ENCODE peak calls at places on chromosomes 16 and 17, in six cellular contexts. Q is left lung; A is left ventricle myocardium inferior; O is IMR-90; J is CD4-positive, alpha-beta memory T cell; D is naive thymus-derived CD4-positive, alpha-beta T cell. M is an unnamed sample. For H3K27me3, the result is how much of the 10 kb centered on the place peaks cover.

GRCh38 chr16:49439676-49440075 is 66.1 kb downstream of the C16orf78 start:
- DNase-seq in Q (no peak), A (no peak), O (no peak), J (no peak), D (no peak), M (no peak)

GRCh38 chr17:2264023-2264860 is 39.3 kb downstream of the SMG6 start:
- DNase-seq in Q (no peak), A (no peak), O (peak), J (no peak), D (no peak), M (no peak)

GRCh38 chr16:4081577-4082021 is 34.6 kb downstream of the ADCY9 start:
- DNase-seq in Q (no peak), A (no peak), O (peak), J (peak), D (peak), M (peak)

GRCh38 chr17:77287432-77288068 is 146.8 kb downstream of the SEC14L1 start:
- DNase-seq in Q (no peak), A (peak), O (peak), J (no peak), D (no peak), M (no peak)

GRCh38 chr16:56932588-56933265 is 785 bp downstream of the HERPUD1 start:
- DNase-seq in Q (peak), A (peak), O (peak), J (peak), D (no peak), M (peak)

GRCh38 chr16:3444032-3444388 is 530 bp downstream of the NAA60 start:
- DNase-seq in Q (no peak), A (no peak), O (peak), J (no peak), D (no peak), M (peak)

GRCh38 chr16:15639061-15639568 is 3.8 kb downstream of the MARF1 start:
- DNase-seq in Q (no peak), A (no peak), O (no peak), J (no peak), D (no peak), M (peak)

GRCh38 chr17:57985675-57985974 is 2.4 kb downstream of the VEZF1 start:
- DNase-seq in Q (no peak), A (no peak), O (peak), J (no peak), D (no peak), M (no peak)

GRCh38 chr16:1781758-1782407 is 488 bp downstream of the SPSB3 start:
- DNase-seq in Q (peak), A (no peak), O (peak), J (peak), D (peak), M (no peak)

GRCh38 chr17:43020789-43021738 is 1.1 kb downstream of the VAT1 start:
- DNase-seq in Q (peak), A (peak), O (peak), J (peak), D (peak), M (no peak)

GRCh38 chr17:74945543-74945942 is 9.8 kb downstream of the OTOP3 start:
- DNase-seq in Q (no peak), A (no peak), O (no peak), J (no peak), D (no peak), M (no peak)

GRCh38 chr17:16443390-16444257 is 28.3 kb downstream of the TRPV2 start:
- DNase-seq in Q (no peak), A (no peak), O (no peak), J (no peak), D (no peak), M (no peak)

GRCh38 chr16:58020628-58021521 is 4.7 kb upstream of the MMP15 start:
- DNase-seq in Q (no peak), A (peak), O (peak), J (peak), D (peak), M (peak)

GRCh38 chr17:40362696-40363479 is 1.6 kb downstream of the GJD3 start:
- DNase-seq in Q (peak), A (peak), O (peak), J (peak), D (peak), M (peak)

GRCh38 chr17:1031711-1032110 is 34.8 kb downstream of the TIMM22 start:
- DNase-seq in Q (peak), A (peak), O (no peak), J (no peak), D (no peak), M (no peak)

GRCh38 chr16:84999857-85000480 is 11.4 kb downstream of the ZDHHC7 start:
- DNase-seq in Q (no peak), A (no peak), O (no peak), J (no peak), D (no peak), M (no peak)

GRCh38 chr17:18259621-18260331 is 686 bp upstream of the MIEF2 start:
- DNase-seq in Q (no peak), A (no peak), O (peak), J (no peak), D (no peak), M (no peak)

GRCh38 chr17:68349157-68349556 is 57.9 kb downstream of the ARSG start:
- DNase-seq in Q (no peak), A (no peak), O (no peak), J (no peak), D (no peak), M (no peak)

GRCh38 chr17:31058958-31059357 is 35.8 kb upstream of the NF1 start:
- DNase-seq in Q (no peak), A (no peak), O (no peak), J (no peak), D (no peak), M (no peak)

GRCh38 chr16:30666681-30667080 is 8.4 kb downstream of the FBRS start:
- DNase-seq in Q (no peak), A (no peak), O (peak), J (no peak), D (no peak), M (no peak)

GRCh38 chr17:77318491-77319210 is 177.9 kb downstream of the SEC14L1 start:
- DNase-seq in Q (peak), A (no peak), O (peak), J (no peak), D (no peak), M (no peak)

GRCh38 chr16:35506898-35507194 is 2047.4 kb downstream of the TP53TG3F start:
- DNase-seq in Q (no peak), A (no peak), O (no peak), J (no peak), D (no peak), M (no peak)

GRCh38 chr16:12458591-12459400 is 344.9 kb downstream of the CPPED1 start:
- DNase-seq in Q (peak), A (peak), O (no peak), J (peak), D (peak), M (peak)

GRCh38 chr16:76614255-76614654 is 337.1 kb downstream of the CNTNAP4 start:
- DNase-seq in Q (no peak), A (no peak), O (no peak), J (no peak), D (no peak), M (no peak)

GRCh38 chr16:29996773-29997250 is 771 bp downstream of the INO80E start:
- DNase-seq in Q (no peak), A (no peak), O (no peak), J (no peak), D (no peak), M (no peak)

GRCh38 chr17:7476474-7476873 is 3.0 kb downstream of the ZBTB4 start:
- DNase-seq in Q (no peak), A (no peak), O (peak), J (no peak), D (no peak), M (no peak)

GRCh38 chr17:9817086-9817485 is 4.8 kb downstream of the GSG1L2 start:
- DNase-seq in Q (no peak), A (no peak), O (peak), J (no peak), D (no peak), M (no peak)

GRCh38 chr17:40313660-40314556 is 4.9 kb downstream of the RARA start:
- DNase-seq in Q (peak), A (no peak), O (no peak), J (no peak), D (no peak), M (no peak)

GRCh38 chr17:41552455-41552854 is 19.4 kb downstream of the KRT9 start:
- DNase-seq in Q (no peak), A (no peak), O (no peak), J (no peak), D (no peak), M (no peak)

GRCh38 chr16:54651851-54652770 is 278.6 kb upstream of the IRX5 start:
- DNase-seq in Q (peak), A (no peak), O (no peak), J (no peak), D (no peak), M (no peak)

GRCh38 chr17:16215002-16215272 is 397 bp downstream of the NCOR1 start:
- DNase-seq in Q (peak), A (peak), O (no peak), J (no peak), D (no peak), M (peak)

GRCh38 chr16:72609933-72610332 is 438.0 kb upstream of the PMFBP1 start:
- DNase-seq in Q (no peak), A (no peak), O (no peak), J (no peak), D (no peak), M (no peak)

GRCh38 chr17:64356304-64356686 is 34.4 kb downstream of the PECAM1 start:
- DNase-seq in Q (no peak), A (no peak), O (no peak), J (no peak), D (no peak), M (no peak)

DNA sequence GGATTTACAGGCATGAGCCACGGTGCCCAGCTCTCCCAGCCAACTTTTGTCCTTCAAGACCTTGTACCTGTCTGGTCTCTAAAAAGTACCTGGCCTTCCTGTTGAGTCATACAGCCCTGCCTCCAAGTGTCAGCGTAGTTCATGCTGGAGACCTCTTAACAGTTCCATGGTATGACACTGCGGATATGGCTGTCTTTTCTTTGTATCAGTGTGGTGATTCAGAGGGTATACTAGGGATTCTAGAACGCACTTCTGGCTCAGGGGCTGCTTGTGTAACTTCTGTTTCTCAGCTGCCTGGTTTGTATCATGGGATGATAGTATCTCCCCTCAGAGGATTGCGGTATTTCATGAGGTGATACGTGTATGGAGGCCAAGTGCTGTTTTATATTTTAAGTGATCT is 2.0 kb upstream of the TMEM11 start:
- DNase-seq in Q (no peak), A (no peak), O (no peak), J (no peak), D (no peak), M (no peak)
- H3K4me3 ChIP-seq in Q (no peak), A (no peak), O (no peak), J (no peak), D (no peak), M (no peak)

GRCh38 chr16:74797414-74797813 is 22.8 kb upstream of the FA2H start:
- DNase-seq in Q (no peak), A (no peak), O (no peak), J (no peak), D (no peak), M (no peak)

GRCh38 chr16:74792225-74792624 is 17.6 kb upstream of the FA2H start:
- DNase-seq in Q (no peak), A (no peak), O (no peak), J (no peak), D (no peak), M (no peak)

GRCh38 chr16:74793571-74793970 is 19.0 kb upstream of the FA2H start:
- DNase-seq in Q (no peak), A (no peak), O (no peak), J (no peak), D (no peak), M (no peak)
- H3K27me3 ChIP-seq in Q (under half), A (half or more), O (under half), J (under half), D (under half), M (under half)

GRCh38 chr17:79463421-79464309 is 147.2 kb downstream of the RBFOX3 start:
- DNase-seq in Q (no peak), A (no peak), O (no peak), J (no peak), D (no peak), M (no peak)
- H3K4me3 ChIP-seq in Q (no peak), A (no peak), O (no peak), J (no peak), D (no peak), M (no peak)

DNA sequence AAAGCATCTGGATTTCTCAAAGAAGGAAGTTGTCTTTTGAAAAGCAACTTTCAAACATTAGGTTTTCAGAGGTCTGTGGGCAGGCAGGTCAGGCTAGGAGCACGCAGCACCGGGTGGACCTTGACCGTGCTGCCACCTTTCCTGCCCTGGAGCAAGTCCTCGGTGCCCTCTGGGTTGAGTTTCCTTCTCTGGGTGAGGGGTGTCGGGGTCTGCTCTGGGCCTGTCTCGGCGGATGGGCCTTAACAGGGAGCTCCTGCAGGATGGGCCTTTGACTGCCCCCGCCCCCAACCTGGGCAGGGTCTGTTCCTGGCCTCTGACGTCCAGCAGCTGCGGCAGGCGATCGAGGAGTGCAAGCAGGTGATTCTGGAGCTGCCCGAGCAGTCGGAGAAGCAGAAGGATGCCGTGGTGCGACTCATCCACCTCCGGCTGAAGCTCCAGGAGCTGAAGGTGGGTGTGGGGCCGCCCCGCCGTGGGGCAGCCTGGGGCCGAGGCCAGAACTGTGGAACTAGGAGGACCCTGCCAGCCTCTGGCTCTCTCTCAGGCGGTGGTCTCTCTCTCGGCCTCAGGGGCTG is 8.7 kb downstream of the DEF8 start:
- DNase-seq in Q (no peak), A (no peak), O (no peak), J (no peak), D (no peak), M (no peak)
- H3K27me3 ChIP-seq in Q (under half), A (under half), O (under half), J (under half), D (under half), M (under half)